ENCODE peak calls at places on chromosomes 6 and 20, in five cellular contexts. T is mammary epithelial cell; S is breast epithelium; B is CD4-positive, alpha-beta memory T cell; R is MM.1S. M is an unnamed sample.
A peak's percentile ranks its signal among the peaks of the same experiment; 100 is the strongest.

GRCh38 chr6:12010635-12011275 is 1.4 kb upstream of the HIVEP1 start:
- DNase-seq in T (no peak), S (peak; percentile 61), B (no peak), R (peak; percentile 46), M (peak; percentile 69)

GRCh38 chr6:8415305-8415704 is 20.0 kb downstream of the SLC35B3 start:
- DNase-seq in T (no peak), S (no peak), B (no peak), R (no peak), M (no peak)

GRCh38 chr6:15817100-15817499 is 154.3 kb upstream of the DTNBP1 start:
- DNase-seq in T (no peak), S (no peak), B (no peak), R (no peak), M (no peak)

GRCh38 chr6:38796006-38796405 is 80.9 kb downstream of the DNAH8 start:
- DNase-seq in T (no peak), S (no peak), B (no peak), R (no peak), M (no peak)

GRCh38 chr6:7882505-7883257 is 27.9 kb downstream of the TXNDC5 start:
- DNase-seq in T (no peak), S (no peak), B (no peak), R (no peak), M (no peak)

GRCh38 chr6:2134559-2134958 is 110.8 kb downstream of the GMDS start:
- DNase-seq in T (no peak), S (no peak), B (no peak), R (no peak), M (no peak)

GRCh38 chr20:48478370-48478769 is 349.4 kb downstream of the PREX1 start:
- DNase-seq in T (no peak), S (no peak), B (no peak), R (no peak), M (no peak)

GRCh38 chr6:66418906-66419305 is 711.9 kb upstream of the EYS start:
- DNase-seq in T (no peak), S (no peak), B (no peak), R (no peak), M (no peak)

GRCh38 chr6:93413190-93413589 is 6.2 kb downstream of the EPHA7 start:
- DNase-seq in T (no peak), S (no peak), B (no peak), R (no peak), M (no peak)

GRCh38 chr20:44745122-44745521 is 543 bp upstream of the KCNK15 start:
- DNase-seq in T (no peak), S (no peak), B (no peak), R (no peak), M (no peak)

GRCh38 chr6:49541210-49541724 is 9.2 kb upstream of the C6orf141 start:
- DNase-seq in T (peak; percentile 91), S (no peak), B (no peak), R (no peak), M (no peak)

GRCh38 chr6:11752350-11752749 is 26.3 kb downstream of the ADTRP start:
- DNase-seq in T (no peak), S (no peak), B (no peak), R (no peak), M (no peak)

GRCh38 chr6:31657406-31658157 is 1.9 kb downstream of the APOM start:
- DNase-seq in T (no peak), S (no peak), B (peak; percentile 24), R (no peak), M (no peak)

DNA sequence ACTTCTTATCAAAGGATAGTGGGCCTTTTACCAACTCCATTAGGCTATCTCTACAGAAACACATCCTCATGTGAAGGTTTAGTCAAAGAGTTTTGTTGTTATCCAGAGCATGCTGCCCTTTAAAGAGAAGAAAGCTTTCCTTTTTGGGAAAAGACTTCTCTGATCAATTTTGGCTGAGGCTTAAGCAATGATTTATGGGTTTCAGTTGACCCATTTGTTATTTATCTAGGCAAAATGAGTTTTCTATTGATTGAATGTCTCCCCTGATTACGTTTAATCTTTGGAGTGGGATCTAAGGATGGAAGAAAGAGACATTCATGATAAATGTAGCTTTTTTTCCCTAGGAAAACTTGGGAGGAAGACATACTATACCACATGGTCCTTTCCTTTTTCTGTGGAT is 326.6 kb upstream of the JAG1 start:
- DNase-seq in T (no peak), S (no peak), B (no peak), R (no peak), M (no peak)
- H3K27ac ChIP-seq in T (no peak overlapping the region), S (no peak overlapping the region), B (no peak overlapping the region), R (no peak overlapping the region), M (no peak overlapping the region)

GRCh38 chr6:110529907-110530306 is 53.5 kb upstream of the SLC22A16 start:
- DNase-seq in T (peak; percentile 23), S (no peak), B (no peak), R (no peak), M (no peak)

GRCh38 chr6:110529355-110529754 is 52.9 kb upstream of the SLC22A16 start:
- DNase-seq in T (peak; percentile 84), S (no peak), B (no peak), R (no peak), M (no peak)

GRCh38 chr6:110534731-110535164 is 58.3 kb upstream of the SLC22A16 start:
- DNase-seq in T (peak; percentile 80), S (no peak), B (peak; percentile 9), R (no peak), M (peak; percentile 36)

GRCh38 chr6:110530671-110531070 is 54.3 kb upstream of the SLC22A16 start:
- DNase-seq in T (peak; percentile 80), S (no peak), B (no peak), R (no peak), M (no peak)

DNA sequence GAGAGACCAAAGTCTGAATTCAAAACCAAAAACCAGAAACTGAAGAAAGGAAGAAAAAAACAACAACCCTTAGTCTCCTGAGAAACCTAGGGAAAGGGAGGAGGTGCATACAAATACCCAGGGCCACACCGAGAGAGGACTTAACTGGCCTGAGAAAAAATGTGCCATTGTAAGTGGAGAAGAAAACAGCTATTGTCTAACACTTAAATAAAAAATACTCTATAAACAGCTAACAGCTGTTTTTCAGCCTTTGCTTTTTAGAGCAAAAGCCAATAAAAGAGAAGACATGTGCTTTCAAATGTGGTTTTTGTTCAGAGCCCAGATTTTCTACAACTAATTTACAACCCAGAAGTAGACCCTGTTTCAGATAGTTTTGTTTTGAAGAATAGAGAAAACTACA is 56.0 kb upstream of the SLC22A16 start:
- DNase-seq in T (no peak), S (no peak), B (no peak), R (no peak), M (no peak)
- H3K27ac ChIP-seq in T (no peak overlapping the region), S (peak overlapping the region; percentile 48), B (no peak overlapping the region), R (no peak overlapping the region), M (peak overlapping the region; percentile 57)

DNA sequence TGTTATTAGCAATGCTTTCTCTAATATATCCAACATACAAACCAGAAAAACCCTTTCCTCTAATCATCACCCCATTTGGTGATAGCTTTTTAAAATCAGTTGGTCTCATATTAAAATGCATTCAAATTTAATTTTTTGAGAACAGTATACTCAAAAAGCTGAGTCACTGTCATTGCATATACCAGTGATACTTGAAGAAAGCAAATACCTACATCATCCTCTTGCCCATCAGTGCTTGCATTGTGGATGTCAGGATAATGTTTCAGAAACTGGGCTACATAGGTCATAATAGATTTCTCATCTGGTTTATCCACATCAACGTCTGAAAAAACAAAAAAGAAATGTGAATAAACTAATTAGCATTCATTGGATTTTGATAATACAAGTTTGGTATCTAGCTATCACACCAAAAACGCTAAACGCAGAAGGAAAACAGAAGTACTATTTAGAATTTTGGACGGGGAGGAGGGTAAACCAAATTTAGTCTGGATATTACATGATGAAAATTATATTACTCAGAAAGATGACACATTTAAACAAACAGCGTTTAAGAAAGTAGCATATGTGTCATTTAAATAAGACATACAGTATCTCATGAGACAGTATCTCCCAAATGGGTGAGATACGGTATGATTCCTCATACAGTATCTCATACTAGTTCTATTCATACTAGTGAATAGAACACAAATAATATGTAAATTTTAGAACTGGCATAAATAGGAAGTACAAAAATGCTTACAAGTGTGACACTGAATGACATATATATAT is 134.6 kb downstream of the SYNE1 start:
- DNase-seq in T (no peak), S (no peak), B (no peak), R (no peak), M (no peak)
- H3K27ac ChIP-seq in T (no peak overlapping the region), S (no peak overlapping the region), B (no peak overlapping the region), R (no peak overlapping the region), M (no peak overlapping the region)

GRCh38 chr6:81561731-81562130 is 190.8 kb downstream of the TENT5A start:
- DNase-seq in T (no peak), S (no peak), B (no peak), R (no peak), M (no peak)
- H3K27ac ChIP-seq in T (no peak overlapping the region), S (no peak overlapping the region), B (no peak overlapping the region), R (no peak overlapping the region), M (no peak overlapping the region)